ENCODE peak calls at places on chromosomes 13 and 19, in seven cellular contexts. One of them, this sample, is unnamed. For H3K36me3, the result is how much of the 10 kb centered on the place peaks cover.

GRCh38 chr19:9057505-9058258 is 29.2 kb upstream of the OR1M1 start:
- DNase-seq in IMR-90: no peak
- DNase-seq in breast epithelium: no peak
- DNase-seq in mucosa of descending colon: no peak
- DNase-seq in WERI-Rb-1: no peak
- DNase-seq in tibial nerve: no peak
- DNase-seq in stomach: no peak
- DNase-seq in this sample: no peak

GRCh38 chr19:14416743-14417214 is 2.4 kb downstream of the DDX39A start:
- DNase-seq in IMR-90: no peak
- DNase-seq in breast epithelium: no peak
- DNase-seq in mucosa of descending colon: peak
- DNase-seq in WERI-Rb-1: no peak
- DNase-seq in tibial nerve: no peak
- DNase-seq in stomach: peak
- DNase-seq in this sample: no peak

GRCh38 chr13:19324325-19324724 is 142.7 kb upstream of the TUBA3C start:
- DNase-seq in IMR-90: no peak
- DNase-seq in breast epithelium: no peak
- DNase-seq in mucosa of descending colon: no peak
- DNase-seq in WERI-Rb-1: no peak
- DNase-seq in tibial nerve: no peak
- DNase-seq in stomach: no peak
- DNase-seq in this sample: no peak

GRCh38 chr13:100473087-100473486 is 115.5 kb downstream of the GGACT start:
- DNase-seq in IMR-90: no peak
- DNase-seq in breast epithelium: no peak
- DNase-seq in mucosa of descending colon: no peak
- DNase-seq in WERI-Rb-1: no peak
- DNase-seq in tibial nerve: no peak
- DNase-seq in stomach: no peak
- DNase-seq in this sample: peak

GRCh38 chr19:768424-768823 is 17.5 kb downstream of the MISP start:
- DNase-seq in IMR-90: peak
- DNase-seq in breast epithelium: no peak
- DNase-seq in mucosa of descending colon: no peak
- DNase-seq in WERI-Rb-1: no peak
- DNase-seq in tibial nerve: no peak
- DNase-seq in stomach: no peak
- DNase-seq in this sample: peak

GRCh38 chr19:44807652-44808462 is 1.0 kb upstream of the BCAM start:
- DNase-seq in IMR-90: peak
- DNase-seq in breast epithelium: peak
- DNase-seq in mucosa of descending colon: no peak
- DNase-seq in WERI-Rb-1: peak
- DNase-seq in tibial nerve: no peak
- DNase-seq in stomach: peak
- DNase-seq in this sample: peak

GRCh38 chr13:113552786-113553540 is 31.6 kb upstream of the TFDP1 start:
- DNase-seq in IMR-90: no peak
- DNase-seq in breast epithelium: peak
- DNase-seq in mucosa of descending colon: no peak
- DNase-seq in WERI-Rb-1: peak
- DNase-seq in tibial nerve: no peak
- DNase-seq in stomach: peak
- DNase-seq in this sample: no peak

GRCh38 chr13:27372896-27373295 is 51.5 kb upstream of the GTF3A start:
- DNase-seq in IMR-90: peak
- DNase-seq in breast epithelium: no peak
- DNase-seq in mucosa of descending colon: peak
- DNase-seq in WERI-Rb-1: peak
- DNase-seq in tibial nerve: no peak
- DNase-seq in stomach: peak
- DNase-seq in this sample: peak

GRCh38 chr13:20873348-20873747 is 29.2 kb downstream of the XPO4 start:
- DNase-seq in IMR-90: peak
- DNase-seq in breast epithelium: no peak
- DNase-seq in mucosa of descending colon: no peak
- DNase-seq in WERI-Rb-1: no peak
- DNase-seq in tibial nerve: no peak
- DNase-seq in stomach: no peak
- DNase-seq in this sample: no peak

GRCh38 chr13:112685856-112686255 is 4.0 kb upstream of the ATP11A start:
- DNase-seq in IMR-90: no peak
- DNase-seq in breast epithelium: peak
- DNase-seq in mucosa of descending colon: no peak
- DNase-seq in WERI-Rb-1: no peak
- DNase-seq in tibial nerve: no peak
- DNase-seq in stomach: no peak
- DNase-seq in this sample: no peak

GRCh38 chr13:113851826-113852535 is 11.9 kb downstream of the GAS6 start:
- DNase-seq in IMR-90: no peak
- DNase-seq in breast epithelium: peak
- DNase-seq in mucosa of descending colon: no peak
- DNase-seq in WERI-Rb-1: peak
- DNase-seq in tibial nerve: no peak
- DNase-seq in stomach: no peak
- DNase-seq in this sample: no peak

GRCh38 chr13:42364613-42365000 is 92.7 kb downstream of the AKAP11 start:
- DNase-seq in IMR-90: no peak
- DNase-seq in breast epithelium: no peak
- DNase-seq in mucosa of descending colon: no peak
- DNase-seq in WERI-Rb-1: no peak
- DNase-seq in tibial nerve: no peak
- DNase-seq in stomach: no peak
- DNase-seq in this sample: no peak

GRCh38 chr19:55369651-55370304 is 485 bp downstream of the IL11 start:
- DNase-seq in IMR-90: peak
- DNase-seq in breast epithelium: no peak
- DNase-seq in mucosa of descending colon: no peak
- DNase-seq in WERI-Rb-1: peak
- DNase-seq in tibial nerve: no peak
- DNase-seq in stomach: no peak
- DNase-seq in this sample: peak

GRCh38 chr13:102905905-102906304 is 60.1 kb downstream of the ERCC5 start:
- DNase-seq in IMR-90: no peak
- DNase-seq in breast epithelium: no peak
- DNase-seq in mucosa of descending colon: no peak
- DNase-seq in WERI-Rb-1: no peak
- DNase-seq in tibial nerve: no peak
- DNase-seq in stomach: no peak
- DNase-seq in this sample: no peak

GRCh38 chr19:2324220-2324948 is 4.0 kb downstream of the LSM7 start:
- DNase-seq in IMR-90: no peak
- DNase-seq in breast epithelium: no peak
- DNase-seq in mucosa of descending colon: no peak
- DNase-seq in WERI-Rb-1: no peak
- DNase-seq in tibial nerve: no peak
- DNase-seq in stomach: no peak
- DNase-seq in this sample: no peak
- H3K36me3 ChIP-seq in IMR-90: under half
- H3K36me3 ChIP-seq in breast epithelium: under half
- H3K36me3 ChIP-seq in mucosa of descending colon: under half
- H3K36me3 ChIP-seq in WERI-Rb-1: half or more
- H3K36me3 ChIP-seq in tibial nerve: under half
- H3K36me3 ChIP-seq in stomach: under half
- H3K36me3 ChIP-seq in this sample: under half

GRCh38 chr19:4098493-4098892 is 25.4 kb downstream of the MAP2K2 start:
- DNase-seq in IMR-90: no peak
- DNase-seq in breast epithelium: no peak
- DNase-seq in mucosa of descending colon: no peak
- DNase-seq in WERI-Rb-1: no peak
- DNase-seq in tibial nerve: no peak
- DNase-seq in stomach: no peak
- DNase-seq in this sample: no peak

GRCh38 chr19:4095488-4095844 is 28.5 kb downstream of the MAP2K2 start:
- DNase-seq in IMR-90: no peak
- DNase-seq in breast epithelium: no peak
- DNase-seq in mucosa of descending colon: no peak
- DNase-seq in WERI-Rb-1: no peak
- DNase-seq in tibial nerve: no peak
- DNase-seq in stomach: no peak
- DNase-seq in this sample: no peak

GRCh38 chr19:4099054-4099764 is 24.7 kb downstream of the MAP2K2 start:
- DNase-seq in IMR-90: no peak
- DNase-seq in breast epithelium: no peak
- DNase-seq in mucosa of descending colon: no peak
- DNase-seq in WERI-Rb-1: no peak
- DNase-seq in tibial nerve: no peak
- DNase-seq in stomach: no peak
- DNase-seq in this sample: no peak

GRCh38 chr19:4096049-4096892 is 27.7 kb downstream of the MAP2K2 start:
- DNase-seq in IMR-90: no peak
- DNase-seq in breast epithelium: no peak
- DNase-seq in mucosa of descending colon: peak
- DNase-seq in WERI-Rb-1: no peak
- DNase-seq in tibial nerve: no peak
- DNase-seq in stomach: peak
- DNase-seq in this sample: no peak

GRCh38 chr19:4097501-4097900 is 26.4 kb downstream of the MAP2K2 start:
- DNase-seq in IMR-90: no peak
- DNase-seq in breast epithelium: no peak
- DNase-seq in mucosa of descending colon: no peak
- DNase-seq in WERI-Rb-1: no peak
- DNase-seq in tibial nerve: peak
- DNase-seq in stomach: no peak
- DNase-seq in this sample: no peak
- H3K36me3 ChIP-seq in IMR-90: half or more
- H3K36me3 ChIP-seq in breast epithelium: under half
- H3K36me3 ChIP-seq in mucosa of descending colon: under half
- H3K36me3 ChIP-seq in WERI-Rb-1: half or more
- H3K36me3 ChIP-seq in tibial nerve: under half
- H3K36me3 ChIP-seq in stomach: under half
- H3K36me3 ChIP-seq in this sample: under half

GRCh38 chr19:19122902-19123301 is 15.4 kb downstream of the TMEM161A start:
- DNase-seq in IMR-90: no peak
- DNase-seq in breast epithelium: no peak
- DNase-seq in mucosa of descending colon: no peak
- DNase-seq in WERI-Rb-1: no peak
- DNase-seq in tibial nerve: no peak
- DNase-seq in stomach: no peak
- DNase-seq in this sample: no peak
- H3K36me3 ChIP-seq in IMR-90: under half
- H3K36me3 ChIP-seq in breast epithelium: under half
- H3K36me3 ChIP-seq in mucosa of descending colon: under half
- H3K36me3 ChIP-seq in WERI-Rb-1: under half
- H3K36me3 ChIP-seq in tibial nerve: under half
- H3K36me3 ChIP-seq in stomach: under half
- H3K36me3 ChIP-seq in this sample: under half

GRCh38 chr13:39273953-39274352 is 235.7 kb downstream of the NHLRC3 start:
- DNase-seq in IMR-90: no peak
- DNase-seq in breast epithelium: no peak
- DNase-seq in mucosa of descending colon: peak
- DNase-seq in WERI-Rb-1: peak
- DNase-seq in tibial nerve: no peak
- DNase-seq in stomach: peak
- DNase-seq in this sample: peak
- H3K36me3 ChIP-seq in IMR-90: under half
- H3K36me3 ChIP-seq in breast epithelium: under half
- H3K36me3 ChIP-seq in mucosa of descending colon: under half
- H3K36me3 ChIP-seq in WERI-Rb-1: under half
- H3K36me3 ChIP-seq in tibial nerve: under half
- H3K36me3 ChIP-seq in stomach: under half
- H3K36me3 ChIP-seq in this sample: under half

GRCh38 chr19:7637374-7638256 is 705 bp downstream of the STXBP2 start:
- DNase-seq in IMR-90: no peak
- DNase-seq in breast epithelium: no peak
- DNase-seq in mucosa of descending colon: peak
- DNase-seq in WERI-Rb-1: no peak
- DNase-seq in tibial nerve: no peak
- DNase-seq in stomach: peak
- DNase-seq in this sample: no peak

GRCh38 chr19:7639863-7640348 is 3.0 kb downstream of the STXBP2 start:
- DNase-seq in IMR-90: no peak
- DNase-seq in breast epithelium: no peak
- DNase-seq in mucosa of descending colon: no peak
- DNase-seq in WERI-Rb-1: no peak
- DNase-seq in tibial nerve: no peak
- DNase-seq in stomach: no peak
- DNase-seq in this sample: no peak

GRCh38 chr19:7640803-7641202 is 3.9 kb downstream of the STXBP2 start:
- DNase-seq in IMR-90: no peak
- DNase-seq in breast epithelium: no peak
- DNase-seq in mucosa of descending colon: no peak
- DNase-seq in WERI-Rb-1: no peak
- DNase-seq in tibial nerve: no peak
- DNase-seq in stomach: no peak
- DNase-seq in this sample: no peak

GRCh38 chr19:7636691-7637373 is at the start of gene STXBP2:
- DNase-seq in IMR-90: no peak
- DNase-seq in breast epithelium: peak
- DNase-seq in mucosa of descending colon: peak
- DNase-seq in WERI-Rb-1: no peak
- DNase-seq in tibial nerve: no peak
- DNase-seq in stomach: peak
- DNase-seq in this sample: peak

GRCh38 chr19:7638802-7639465 is 2.0 kb downstream of the STXBP2 start:
- DNase-seq in IMR-90: no peak
- DNase-seq in breast epithelium: no peak
- DNase-seq in mucosa of descending colon: no peak
- DNase-seq in WERI-Rb-1: peak
- DNase-seq in tibial nerve: no peak
- DNase-seq in stomach: no peak
- DNase-seq in this sample: no peak
- H3K36me3 ChIP-seq in IMR-90: under half
- H3K36me3 ChIP-seq in breast epithelium: under half
- H3K36me3 ChIP-seq in mucosa of descending colon: under half
- H3K36me3 ChIP-seq in WERI-Rb-1: under half
- H3K36me3 ChIP-seq in tibial nerve: under half
- H3K36me3 ChIP-seq in stomach: under half
- H3K36me3 ChIP-seq in this sample: under half

DNA sequence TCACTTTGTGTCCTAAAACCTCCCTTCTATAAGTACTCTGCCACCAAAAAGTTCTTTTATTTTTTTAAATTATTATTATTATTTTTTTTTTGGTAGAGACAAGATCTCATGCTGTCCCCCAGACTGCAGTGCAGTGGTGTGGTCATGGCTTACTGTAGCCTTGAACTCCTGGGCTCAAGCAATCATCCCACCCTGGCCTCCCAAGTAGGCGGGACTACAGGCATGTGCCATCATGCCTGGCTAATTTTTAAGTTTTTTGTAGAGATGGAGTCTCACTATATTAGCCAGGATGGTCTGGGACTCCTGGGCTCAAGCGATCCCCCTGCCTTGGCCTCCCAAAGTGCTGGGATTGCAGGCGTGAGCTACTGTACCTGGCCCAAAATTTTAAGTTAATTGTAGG is 29.1 kb upstream of the GPI start:
- DNase-seq in IMR-90: no peak
- DNase-seq in breast epithelium: no peak
- DNase-seq in mucosa of descending colon: no peak
- DNase-seq in WERI-Rb-1: no peak
- DNase-seq in tibial nerve: no peak
- DNase-seq in stomach: no peak
- DNase-seq in this sample: no peak
- H3K36me3 ChIP-seq in IMR-90: half or more
- H3K36me3 ChIP-seq in breast epithelium: under half
- H3K36me3 ChIP-seq in mucosa of descending colon: under half
- H3K36me3 ChIP-seq in WERI-Rb-1: half or more
- H3K36me3 ChIP-seq in tibial nerve: under half
- H3K36me3 ChIP-seq in stomach: under half
- H3K36me3 ChIP-seq in this sample: under half

GRCh38 chr19:47068246-47068645 is 19.8 kb upstream of the TMEM160 start:
- DNase-seq in IMR-90: no peak
- DNase-seq in breast epithelium: no peak
- DNase-seq in mucosa of descending colon: no peak
- DNase-seq in WERI-Rb-1: no peak
- DNase-seq in tibial nerve: no peak
- DNase-seq in stomach: no peak
- DNase-seq in this sample: no peak
- H3K36me3 ChIP-seq in IMR-90: half or more
- H3K36me3 ChIP-seq in breast epithelium: under half
- H3K36me3 ChIP-seq in mucosa of descending colon: under half
- H3K36me3 ChIP-seq in WERI-Rb-1: half or more
- H3K36me3 ChIP-seq in tibial nerve: under half
- H3K36me3 ChIP-seq in stomach: half or more
- H3K36me3 ChIP-seq in this sample: under half